ENCODE peak calls at places on chromosome 11, in ten cellular contexts. One of them, this sample, is unnamed.
A peak's percentile ranks its signal among the peaks of the same experiment; 100 is the strongest.

GRCh38 chr11:118380571-118380970 is 20.8 kb upstream of the ATP5MG start:
- DNase-seq in stimulated activated CD4-positive, alpha-beta T cell treated with anti-CD3 and anti-CD28 coated beads, Interleukin-2, amount 100 ng/mL, for 24 hours: no peak
- DNase-seq in M059J: no peak
- DNase-seq in HEK293T: no peak
- DNase-seq in NCI-H1105: no peak
- DNase-seq in neural crest cell: no peak
- DNase-seq in kidney glomerular epithelial cell: no peak
- DNase-seq in Caki2: no peak
- DNase-seq in head of caudate nucleus: no peak
- DNase-seq in effector memory CD4-positive, alpha-beta T cell: no peak
- DNase-seq in this sample: no peak

GRCh38 chr11:9003573-9004309 is at the start of gene NRIP3:
- DNase-seq in effector memory CD4-positive, alpha-beta T cell: peak; percentile 80
- DNase-seq in head of caudate nucleus: peak; percentile 63
- DNase-seq in kidney glomerular epithelial cell: peak; percentile 2
- DNase-seq in Caki2: peak; percentile 48
- DNase-seq in NCI-H1105: peak; percentile 66
- DNase-seq in stimulated activated CD4-positive, alpha-beta T cell treated with anti-CD3 and anti-CD28 coated beads, Interleukin-2, amount 100 ng/mL, for 24 hours: peak; percentile 74
- DNase-seq in HEK293T: peak; percentile 86
- DNase-seq in M059J: peak; percentile 75
- DNase-seq in neural crest cell: peak; percentile 63
- DNase-seq in this sample: no peak

GRCh38 chr11:94128171-94128745 is 383 bp upstream of the PANX1 start:
- DNase-seq in stimulated activated CD4-positive, alpha-beta T cell treated with anti-CD3 and anti-CD28 coated beads, Interleukin-2, amount 100 ng/mL, for 24 hours: no peak
- DNase-seq in neural crest cell: no peak
- DNase-seq in HEK293T: peak; percentile 42
- DNase-seq in effector memory CD4-positive, alpha-beta T cell: no peak
- DNase-seq in kidney glomerular epithelial cell: peak; percentile 48
- DNase-seq in head of caudate nucleus: no peak
- DNase-seq in Caki2: no peak
- DNase-seq in NCI-H1105: peak; percentile 65
- DNase-seq in M059J: no peak
- DNase-seq in this sample: no peak

GRCh38 chr11:119626197-119626909 is 102.6 kb downstream of the NECTIN1 start:
- DNase-seq in stimulated activated CD4-positive, alpha-beta T cell treated with anti-CD3 and anti-CD28 coated beads, Interleukin-2, amount 100 ng/mL, for 24 hours: no peak
- DNase-seq in kidney glomerular epithelial cell: no peak
- DNase-seq in effector memory CD4-positive, alpha-beta T cell: no peak
- DNase-seq in HEK293T: no peak
- DNase-seq in Caki2: no peak
- DNase-seq in NCI-H1105: no peak
- DNase-seq in head of caudate nucleus: no peak
- DNase-seq in neural crest cell: no peak
- DNase-seq in M059J: no peak
- DNase-seq in this sample: no peak

GRCh38 chr11:129427376-129427775 is 51.7 kb downstream of the BARX2 start:
- DNase-seq in M059J: no peak
- DNase-seq in stimulated activated CD4-positive, alpha-beta T cell treated with anti-CD3 and anti-CD28 coated beads, Interleukin-2, amount 100 ng/mL, for 24 hours: no peak
- DNase-seq in head of caudate nucleus: no peak
- DNase-seq in NCI-H1105: no peak
- DNase-seq in neural crest cell: no peak
- DNase-seq in effector memory CD4-positive, alpha-beta T cell: no peak
- DNase-seq in kidney glomerular epithelial cell: no peak
- DNase-seq in Caki2: no peak
- DNase-seq in HEK293T: no peak
- DNase-seq in this sample: no peak

GRCh38 chr11:101010899-101011298 is 118.7 kb downstream of the PGR start:
- DNase-seq in M059J: peak; percentile 69
- DNase-seq in Caki2: no peak
- DNase-seq in stimulated activated CD4-positive, alpha-beta T cell treated with anti-CD3 and anti-CD28 coated beads, Interleukin-2, amount 100 ng/mL, for 24 hours: no peak
- DNase-seq in neural crest cell: no peak
- DNase-seq in head of caudate nucleus: no peak
- DNase-seq in kidney glomerular epithelial cell: peak; percentile 27
- DNase-seq in effector memory CD4-positive, alpha-beta T cell: no peak
- DNase-seq in HEK293T: no peak
- DNase-seq in NCI-H1105: no peak
- DNase-seq in this sample: no peak

GRCh38 chr11:96049426-96049825 is 125.5 kb upstream of the MTMR2 start:
- DNase-seq in HEK293T: no peak
- DNase-seq in head of caudate nucleus: no peak
- DNase-seq in kidney glomerular epithelial cell: no peak
- DNase-seq in Caki2: no peak
- DNase-seq in neural crest cell: no peak
- DNase-seq in effector memory CD4-positive, alpha-beta T cell: no peak
- DNase-seq in M059J: no peak
- DNase-seq in stimulated activated CD4-positive, alpha-beta T cell treated with anti-CD3 and anti-CD28 coated beads, Interleukin-2, amount 100 ng/mL, for 24 hours: no peak
- DNase-seq in NCI-H1105: no peak
- DNase-seq in this sample: no peak

GRCh38 chr11:91904792-91905785 is 319.5 kb upstream of the FAT3 start:
- DNase-seq in neural crest cell: no peak
- DNase-seq in kidney glomerular epithelial cell: no peak
- DNase-seq in Caki2: no peak
- DNase-seq in M059J: no peak
- DNase-seq in head of caudate nucleus: no peak
- DNase-seq in HEK293T: no peak
- DNase-seq in stimulated activated CD4-positive, alpha-beta T cell treated with anti-CD3 and anti-CD28 coated beads, Interleukin-2, amount 100 ng/mL, for 24 hours: no peak
- DNase-seq in effector memory CD4-positive, alpha-beta T cell: no peak
- DNase-seq in NCI-H1105: no peak
- DNase-seq in this sample: no peak

GRCh38 chr11:33151411-33151810 is 9.9 kb downstream of the CSTF3 start:
- DNase-seq in NCI-H1105: no peak
- DNase-seq in neural crest cell: no peak
- DNase-seq in effector memory CD4-positive, alpha-beta T cell: no peak
- DNase-seq in Caki2: no peak
- DNase-seq in kidney glomerular epithelial cell: no peak
- DNase-seq in stimulated activated CD4-positive, alpha-beta T cell treated with anti-CD3 and anti-CD28 coated beads, Interleukin-2, amount 100 ng/mL, for 24 hours: no peak
- DNase-seq in head of caudate nucleus: no peak
- DNase-seq in M059J: no peak
- DNase-seq in HEK293T: no peak
- DNase-seq in this sample: no peak

GRCh38 chr11:33967451-33967850 is 75.6 kb upstream of the LMO2 start:
- DNase-seq in neural crest cell: no peak
- DNase-seq in effector memory CD4-positive, alpha-beta T cell: no peak
- DNase-seq in NCI-H1105: no peak
- DNase-seq in Caki2: no peak
- DNase-seq in stimulated activated CD4-positive, alpha-beta T cell treated with anti-CD3 and anti-CD28 coated beads, Interleukin-2, amount 100 ng/mL, for 24 hours: no peak
- DNase-seq in HEK293T: no peak
- DNase-seq in head of caudate nucleus: no peak
- DNase-seq in M059J: no peak
- DNase-seq in kidney glomerular epithelial cell: no peak
- DNase-seq in this sample: no peak

GRCh38 chr11:129937592-129938238 is 42.3 kb upstream of the NFRKB start:
- DNase-seq in NCI-H1105: no peak
- DNase-seq in HEK293T: no peak
- DNase-seq in M059J: no peak
- DNase-seq in neural crest cell: no peak
- DNase-seq in effector memory CD4-positive, alpha-beta T cell: no peak
- DNase-seq in head of caudate nucleus: no peak
- DNase-seq in kidney glomerular epithelial cell: no peak
- DNase-seq in stimulated activated CD4-positive, alpha-beta T cell treated with anti-CD3 and anti-CD28 coated beads, Interleukin-2, amount 100 ng/mL, for 24 hours: no peak
- DNase-seq in Caki2: no peak
- DNase-seq in this sample: no peak

GRCh38 chr11:106482920-106483761 is 405.7 kb downstream of the AASDHPPT start:
- DNase-seq in NCI-H1105: no peak
- DNase-seq in HEK293T: no peak
- DNase-seq in M059J: peak; percentile 82
- DNase-seq in head of caudate nucleus: peak; percentile 49
- DNase-seq in kidney glomerular epithelial cell: no peak
- DNase-seq in Caki2: no peak
- DNase-seq in neural crest cell: no peak
- DNase-seq in stimulated activated CD4-positive, alpha-beta T cell treated with anti-CD3 and anti-CD28 coated beads, Interleukin-2, amount 100 ng/mL, for 24 hours: no peak
- DNase-seq in effector memory CD4-positive, alpha-beta T cell: no peak
- DNase-seq in this sample: peak; percentile 22

GRCh38 chr11:87454246-87454645 is 416.5 kb downstream of the TMEM135 start:
- DNase-seq in M059J: no peak
- DNase-seq in stimulated activated CD4-positive, alpha-beta T cell treated with anti-CD3 and anti-CD28 coated beads, Interleukin-2, amount 100 ng/mL, for 24 hours: no peak
- DNase-seq in Caki2: no peak
- DNase-seq in kidney glomerular epithelial cell: no peak
- DNase-seq in neural crest cell: no peak
- DNase-seq in HEK293T: no peak
- DNase-seq in head of caudate nucleus: no peak
- DNase-seq in NCI-H1105: no peak
- DNase-seq in effector memory CD4-positive, alpha-beta T cell: no peak
- DNase-seq in this sample: no peak

GRCh38 chr11:60964801-60965200 is 6.7 kb upstream of the CD6 start:
- DNase-seq in NCI-H1105: no peak
- DNase-seq in stimulated activated CD4-positive, alpha-beta T cell treated with anti-CD3 and anti-CD28 coated beads, Interleukin-2, amount 100 ng/mL, for 24 hours: no peak
- DNase-seq in kidney glomerular epithelial cell: no peak
- DNase-seq in Caki2: no peak
- DNase-seq in M059J: no peak
- DNase-seq in head of caudate nucleus: no peak
- DNase-seq in effector memory CD4-positive, alpha-beta T cell: no peak
- DNase-seq in HEK293T: no peak
- DNase-seq in neural crest cell: no peak
- DNase-seq in this sample: no peak

GRCh38 chr11:79294845-79295520 is 145.8 kb downstream of the TENM4 start:
- DNase-seq in stimulated activated CD4-positive, alpha-beta T cell treated with anti-CD3 and anti-CD28 coated beads, Interleukin-2, amount 100 ng/mL, for 24 hours: no peak
- DNase-seq in effector memory CD4-positive, alpha-beta T cell: no peak
- DNase-seq in head of caudate nucleus: no peak
- DNase-seq in kidney glomerular epithelial cell: no peak
- DNase-seq in HEK293T: no peak
- DNase-seq in neural crest cell: no peak
- DNase-seq in NCI-H1105: peak; percentile 76
- DNase-seq in Caki2: no peak
- DNase-seq in M059J: no peak
- DNase-seq in this sample: no peak

GRCh38 chr11:21625982-21626381 is 566.9 kb upstream of the ANO5 start:
- DNase-seq in HEK293T: no peak
- DNase-seq in NCI-H1105: no peak
- DNase-seq in kidney glomerular epithelial cell: no peak
- DNase-seq in Caki2: no peak
- DNase-seq in neural crest cell: no peak
- DNase-seq in M059J: peak; percentile 7
- DNase-seq in stimulated activated CD4-positive, alpha-beta T cell treated with anti-CD3 and anti-CD28 coated beads, Interleukin-2, amount 100 ng/mL, for 24 hours: no peak
- DNase-seq in effector memory CD4-positive, alpha-beta T cell: no peak
- DNase-seq in head of caudate nucleus: no peak
- DNase-seq in this sample: no peak

GRCh38 chr11:18527512-18527911 is 770 bp upstream of the TSG101 start:
- DNase-seq in M059J: peak; percentile 69
- DNase-seq in NCI-H1105: no peak
- DNase-seq in Caki2: peak; percentile 44
- DNase-seq in head of caudate nucleus: no peak
- DNase-seq in kidney glomerular epithelial cell: peak; percentile 49
- DNase-seq in HEK293T: peak; percentile 7
- DNase-seq in stimulated activated CD4-positive, alpha-beta T cell treated with anti-CD3 and anti-CD28 coated beads, Interleukin-2, amount 100 ng/mL, for 24 hours: no peak
- DNase-seq in effector memory CD4-positive, alpha-beta T cell: no peak
- DNase-seq in neural crest cell: no peak
- DNase-seq in this sample: peak; percentile 45

GRCh38 chr11:108562746-108563581 is 30.6 kb downstream of the EXPH5 start:
- DNase-seq in kidney glomerular epithelial cell: peak; percentile 85
- DNase-seq in HEK293T: no peak
- DNase-seq in M059J: peak; percentile 76
- DNase-seq in NCI-H1105: no peak
- DNase-seq in Caki2: no peak
- DNase-seq in head of caudate nucleus: no peak
- DNase-seq in effector memory CD4-positive, alpha-beta T cell: no peak
- DNase-seq in neural crest cell: no peak
- DNase-seq in stimulated activated CD4-positive, alpha-beta T cell treated with anti-CD3 and anti-CD28 coated beads, Interleukin-2, amount 100 ng/mL, for 24 hours: no peak
- DNase-seq in this sample: no peak

GRCh38 chr11:94750319-94751215 is 17.6 kb upstream of the AMOTL1 start:
- DNase-seq in NCI-H1105: no peak
- DNase-seq in stimulated activated CD4-positive, alpha-beta T cell treated with anti-CD3 and anti-CD28 coated beads, Interleukin-2, amount 100 ng/mL, for 24 hours: no peak
- DNase-seq in Caki2: no peak
- DNase-seq in kidney glomerular epithelial cell: no peak
- DNase-seq in M059J: peak; percentile 62
- DNase-seq in HEK293T: no peak
- DNase-seq in head of caudate nucleus: no peak
- DNase-seq in neural crest cell: no peak
- DNase-seq in effector memory CD4-positive, alpha-beta T cell: no peak
- DNase-seq in this sample: no peak

GRCh38 chr11:68806931-68807844 is 34.5 kb downstream of the CPT1A start:
- DNase-seq in M059J: peak; percentile 85
- DNase-seq in kidney glomerular epithelial cell: peak; percentile 53
- DNase-seq in neural crest cell: no peak
- DNase-seq in head of caudate nucleus: no peak
- DNase-seq in effector memory CD4-positive, alpha-beta T cell: no peak
- DNase-seq in stimulated activated CD4-positive, alpha-beta T cell treated with anti-CD3 and anti-CD28 coated beads, Interleukin-2, amount 100 ng/mL, for 24 hours: no peak
- DNase-seq in NCI-H1105: no peak
- DNase-seq in HEK293T: no peak
- DNase-seq in Caki2: no peak
- DNase-seq in this sample: peak; percentile 19

GRCh38 chr11:35419713-35420333 is 465 bp upstream of the SLC1A2 start:
- DNase-seq in head of caudate nucleus: no peak
- DNase-seq in stimulated activated CD4-positive, alpha-beta T cell treated with anti-CD3 and anti-CD28 coated beads, Interleukin-2, amount 100 ng/mL, for 24 hours: peak; percentile 11
- DNase-seq in kidney glomerular epithelial cell: no peak
- DNase-seq in HEK293T: peak; percentile 14
- DNase-seq in neural crest cell: no peak
- DNase-seq in NCI-H1105: no peak
- DNase-seq in M059J: no peak
- DNase-seq in effector memory CD4-positive, alpha-beta T cell: no peak
- DNase-seq in Caki2: no peak
- DNase-seq in this sample: no peak

GRCh38 chr11:14499178-14499559 is 442 bp downstream of the COPB1 start:
- DNase-seq in head of caudate nucleus: peak; percentile 20
- DNase-seq in kidney glomerular epithelial cell: no peak
- DNase-seq in neural crest cell: peak; percentile 29
- DNase-seq in M059J: peak; percentile 22
- DNase-seq in effector memory CD4-positive, alpha-beta T cell: peak; percentile 4
- DNase-seq in HEK293T: no peak
- DNase-seq in NCI-H1105: no peak
- DNase-seq in stimulated activated CD4-positive, alpha-beta T cell treated with anti-CD3 and anti-CD28 coated beads, Interleukin-2, amount 100 ng/mL, for 24 hours: peak; percentile 44
- DNase-seq in Caki2: peak; percentile 25
- DNase-seq in this sample: no peak

This sample was measured in epithelial cell of proximal tubule.